ENCODE peak calls at places on chromosome 13, in ten cellular contexts. One of them, this sample, is unnamed.

GRCh38 chr13:82847595-82847994 is 1034.7 kb downstream of the SLITRK1 start:
- DNase-seq in adrenal gland: no peak
- DNase-seq in IMR-90: no peak
- DNase-seq in right lobe of liver: no peak
- DNase-seq in heart left ventricle: no peak
- DNase-seq in tibial nerve: no peak
- DNase-seq in A549: no peak
- DNase-seq in body of pancreas: no peak
- DNase-seq in breast epithelium: no peak
- DNase-seq in gastrocnemius medialis: no peak
- DNase-seq in this sample: no peak

GRCh38 chr13:46543307-46543706 is 9.7 kb upstream of the LRCH1 start:
- DNase-seq in adrenal gland: no peak
- DNase-seq in IMR-90: no peak
- DNase-seq in right lobe of liver: no peak
- DNase-seq in heart left ventricle: no peak
- DNase-seq in tibial nerve: no peak
- DNase-seq in A549: no peak
- DNase-seq in body of pancreas: no peak
- DNase-seq in breast epithelium: no peak
- DNase-seq in gastrocnemius medialis: no peak
- DNase-seq in this sample: no peak

GRCh38 chr13:49240017-49240416 is 7.7 kb upstream of the CDADC1 start:
- DNase-seq in adrenal gland: peak
- DNase-seq in IMR-90: peak
- DNase-seq in right lobe of liver: no peak
- DNase-seq in heart left ventricle: no peak
- DNase-seq in tibial nerve: no peak
- DNase-seq in A549: peak
- DNase-seq in body of pancreas: no peak
- DNase-seq in breast epithelium: no peak
- DNase-seq in gastrocnemius medialis: no peak
- DNase-seq in this sample: no peak

GRCh38 chr13:75465236-75465635 is 16.7 kb downstream of the TBC1D4 start:
- DNase-seq in adrenal gland: no peak
- DNase-seq in IMR-90: no peak
- DNase-seq in right lobe of liver: no peak
- DNase-seq in heart left ventricle: no peak
- DNase-seq in tibial nerve: no peak
- DNase-seq in A549: no peak
- DNase-seq in body of pancreas: no peak
- DNase-seq in breast epithelium: no peak
- DNase-seq in gastrocnemius medialis: no peak
- DNase-seq in this sample: no peak

GRCh38 chr13:36345438-36346221 is 564 bp downstream of the SPART start:
- DNase-seq in adrenal gland: peak
- DNase-seq in IMR-90: peak
- DNase-seq in right lobe of liver: peak
- DNase-seq in heart left ventricle: peak
- DNase-seq in tibial nerve: peak
- DNase-seq in A549: peak
- DNase-seq in body of pancreas: peak
- DNase-seq in breast epithelium: peak
- DNase-seq in gastrocnemius medialis: peak
- DNase-seq in this sample: peak

GRCh38 chr13:29654807-29655547 is 59.5 kb upstream of the SLC7A1 start:
- DNase-seq in adrenal gland: no peak
- DNase-seq in IMR-90: peak
- DNase-seq in right lobe of liver: no peak
- DNase-seq in heart left ventricle: no peak
- DNase-seq in tibial nerve: no peak
- DNase-seq in A549: no peak
- DNase-seq in body of pancreas: no peak
- DNase-seq in breast epithelium: no peak
- DNase-seq in gastrocnemius medialis: no peak
- DNase-seq in this sample: no peak

GRCh38 chr13:92671821-92672220 is 554.8 kb upstream of the GPC6 start:
- DNase-seq in adrenal gland: no peak
- DNase-seq in IMR-90: no peak
- DNase-seq in right lobe of liver: no peak
- DNase-seq in heart left ventricle: no peak
- DNase-seq in tibial nerve: no peak
- DNase-seq in A549: no peak
- DNase-seq in body of pancreas: no peak
- DNase-seq in breast epithelium: no peak
- DNase-seq in gastrocnemius medialis: no peak
- DNase-seq in this sample: no peak

GRCh38 chr13:31234729-31235128 is 35.0 kb downstream of the B3GLCT start:
- DNase-seq in adrenal gland: no peak
- DNase-seq in IMR-90: no peak
- DNase-seq in right lobe of liver: no peak
- DNase-seq in heart left ventricle: no peak
- DNase-seq in tibial nerve: no peak
- DNase-seq in A549: peak
- DNase-seq in body of pancreas: no peak
- DNase-seq in breast epithelium: no peak
- DNase-seq in gastrocnemius medialis: no peak
- DNase-seq in this sample: no peak

GRCh38 chr13:112838038-112838965 is 130.7 kb upstream of the MCF2L start:
- DNase-seq in adrenal gland: no peak
- DNase-seq in IMR-90: no peak
- DNase-seq in right lobe of liver: peak
- DNase-seq in heart left ventricle: no peak
- DNase-seq in tibial nerve: no peak
- DNase-seq in A549: no peak
- DNase-seq in body of pancreas: no peak
- DNase-seq in breast epithelium: no peak
- DNase-seq in gastrocnemius medialis: no peak
- DNase-seq in this sample: no peak

GRCh38 chr13:112840472-112841302 is 128.3 kb upstream of the MCF2L start:
- DNase-seq in adrenal gland: no peak
- DNase-seq in IMR-90: no peak
- DNase-seq in right lobe of liver: no peak
- DNase-seq in heart left ventricle: no peak
- DNase-seq in tibial nerve: no peak
- DNase-seq in A549: no peak
- DNase-seq in body of pancreas: no peak
- DNase-seq in breast epithelium: no peak
- DNase-seq in gastrocnemius medialis: no peak
- DNase-seq in this sample: no peak

GRCh38 chr13:112836940-112837339 is 132.1 kb upstream of the MCF2L start:
- DNase-seq in adrenal gland: no peak
- DNase-seq in IMR-90: no peak
- DNase-seq in right lobe of liver: no peak
- DNase-seq in heart left ventricle: no peak
- DNase-seq in tibial nerve: no peak
- DNase-seq in A549: no peak
- DNase-seq in body of pancreas: no peak
- DNase-seq in breast epithelium: no peak
- DNase-seq in gastrocnemius medialis: no peak
- DNase-seq in this sample: no peak

GRCh38 chr13:112837371-112838037 is 131.5 kb upstream of the MCF2L start:
- DNase-seq in adrenal gland: no peak
- DNase-seq in IMR-90: no peak
- DNase-seq in right lobe of liver: no peak
- DNase-seq in heart left ventricle: no peak
- DNase-seq in tibial nerve: no peak
- DNase-seq in A549: no peak
- DNase-seq in body of pancreas: no peak
- DNase-seq in breast epithelium: no peak
- DNase-seq in gastrocnemius medialis: no peak
- DNase-seq in this sample: no peak

DNA sequence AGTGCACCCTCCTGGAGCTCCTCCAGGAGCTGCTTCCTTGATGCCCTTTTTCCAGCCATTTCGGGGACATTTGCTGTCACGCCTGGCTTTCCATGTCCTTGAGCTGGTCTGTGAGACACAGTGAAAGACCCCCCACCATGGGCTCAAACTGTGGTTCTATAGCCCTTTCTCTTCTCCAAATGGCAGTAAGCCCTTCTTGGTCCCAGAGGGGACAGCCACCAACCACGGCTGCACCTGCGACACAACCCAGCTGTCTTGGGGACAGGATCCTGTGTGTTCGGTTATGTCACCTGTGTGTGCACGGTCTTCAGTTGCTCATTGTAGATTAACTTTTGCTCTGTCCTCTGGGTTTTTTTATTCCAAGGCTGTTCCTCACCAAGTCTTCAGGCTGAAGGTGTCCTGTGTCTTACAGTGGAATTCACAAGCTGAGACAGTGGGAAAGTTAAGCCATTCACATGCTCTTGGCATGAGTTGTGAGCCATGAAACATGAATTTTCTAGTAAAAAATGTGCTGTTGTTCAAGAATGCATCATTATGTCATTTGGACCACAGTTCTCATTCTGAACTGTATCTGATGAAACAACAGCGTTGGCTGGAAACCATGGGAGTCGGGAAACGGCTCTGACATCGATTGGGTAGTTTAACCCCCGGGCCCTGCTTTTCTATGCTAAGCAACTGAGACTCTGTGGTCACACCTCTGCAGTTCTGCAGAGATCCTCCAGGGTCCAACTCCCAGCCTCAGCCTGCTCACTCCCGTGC is 129.5 kb upstream of the MCF2L start:
- DNase-seq in adrenal gland: no peak
- DNase-seq in IMR-90: peak
- DNase-seq in right lobe of liver: no peak
- DNase-seq in heart left ventricle: no peak
- DNase-seq in tibial nerve: no peak
- DNase-seq in A549: no peak
- DNase-seq in body of pancreas: no peak
- DNase-seq in breast epithelium: no peak
- DNase-seq in gastrocnemius medialis: no peak
- DNase-seq in this sample: peak
- TF ChIP-seq CTCF in adrenal gland: no peak
- TF ChIP-seq CTCF in IMR-90: no peak
- TF ChIP-seq CTCF in right lobe of liver: no peak
- TF ChIP-seq CTCF in heart left ventricle: no peak
- TF ChIP-seq CTCF in tibial nerve: no peak
- TF ChIP-seq CTCF in A549: no peak
- TF ChIP-seq CTCF in body of pancreas: no peak
- TF ChIP-seq CTCF in breast epithelium: no peak
- TF ChIP-seq CTCF in gastrocnemius medialis: no peak
- TF ChIP-seq CTCF in this sample: no peak

GRCh38 chr13:108214511-108215383 is 589 bp downstream of the LIG4 start:
- DNase-seq in adrenal gland: peak
- DNase-seq in IMR-90: no peak
- DNase-seq in right lobe of liver: peak
- DNase-seq in heart left ventricle: peak
- DNase-seq in tibial nerve: no peak
- DNase-seq in A549: no peak
- DNase-seq in body of pancreas: peak
- DNase-seq in breast epithelium: no peak
- DNase-seq in gastrocnemius medialis: no peak
- DNase-seq in this sample: no peak

GRCh38 chr13:108213946-108214345 is 1.4 kb downstream of the LIG4 start:
- DNase-seq in adrenal gland: no peak
- DNase-seq in IMR-90: peak
- DNase-seq in right lobe of liver: no peak
- DNase-seq in heart left ventricle: no peak
- DNase-seq in tibial nerve: no peak
- DNase-seq in A549: no peak
- DNase-seq in body of pancreas: no peak
- DNase-seq in breast epithelium: no peak
- DNase-seq in gastrocnemius medialis: no peak
- DNase-seq in this sample: no peak

GRCh38 chr13:108220042-108220441 is 1.9 kb downstream of the ABHD13 start:
- DNase-seq in adrenal gland: no peak
- DNase-seq in IMR-90: no peak
- DNase-seq in right lobe of liver: no peak
- DNase-seq in heart left ventricle: no peak
- DNase-seq in tibial nerve: no peak
- DNase-seq in A549: no peak
- DNase-seq in body of pancreas: peak
- DNase-seq in breast epithelium: no peak
- DNase-seq in gastrocnemius medialis: no peak
- DNase-seq in this sample: no peak

GRCh38 chr13:108215428-108215827 is at the start of gene LIG4:
- DNase-seq in adrenal gland: peak
- DNase-seq in IMR-90: peak
- DNase-seq in right lobe of liver: peak
- DNase-seq in heart left ventricle: peak
- DNase-seq in tibial nerve: peak
- DNase-seq in A549: peak
- DNase-seq in body of pancreas: peak
- DNase-seq in breast epithelium: peak
- DNase-seq in gastrocnemius medialis: peak
- DNase-seq in this sample: peak

GRCh38 chr13:108218044-108218974 is at the start of gene ABHD13:
- DNase-seq in adrenal gland: peak
- DNase-seq in IMR-90: peak
- DNase-seq in right lobe of liver: peak
- DNase-seq in heart left ventricle: peak
- DNase-seq in tibial nerve: peak
- DNase-seq in A549: peak
- DNase-seq in body of pancreas: peak
- DNase-seq in breast epithelium: peak
- DNase-seq in gastrocnemius medialis: peak
- DNase-seq in this sample: peak
- TF ChIP-seq POLR2A in adrenal gland: peak
- TF ChIP-seq POLR2A in IMR-90: peak
- TF ChIP-seq POLR2A in right lobe of liver: peak
- TF ChIP-seq POLR2A in heart left ventricle: no peak
- TF ChIP-seq POLR2A in tibial nerve: peak
- TF ChIP-seq POLR2A in A549: peak
- TF ChIP-seq POLR2A in body of pancreas: peak
- TF ChIP-seq POLR2A in breast epithelium: no peak
- TF ChIP-seq POLR2A in gastrocnemius medialis: peak
- TF ChIP-seq POLR2A in this sample: no peak

GRCh38 chr13:71339010-71339409 is 528.0 kb downstream of the DACH1 start:
- DNase-seq in adrenal gland: no peak
- DNase-seq in IMR-90: no peak
- DNase-seq in right lobe of liver: no peak
- DNase-seq in heart left ventricle: no peak
- DNase-seq in tibial nerve: no peak
- DNase-seq in A549: no peak
- DNase-seq in body of pancreas: no peak
- DNase-seq in breast epithelium: no peak
- DNase-seq in gastrocnemius medialis: no peak
- DNase-seq in this sample: no peak

DNA sequence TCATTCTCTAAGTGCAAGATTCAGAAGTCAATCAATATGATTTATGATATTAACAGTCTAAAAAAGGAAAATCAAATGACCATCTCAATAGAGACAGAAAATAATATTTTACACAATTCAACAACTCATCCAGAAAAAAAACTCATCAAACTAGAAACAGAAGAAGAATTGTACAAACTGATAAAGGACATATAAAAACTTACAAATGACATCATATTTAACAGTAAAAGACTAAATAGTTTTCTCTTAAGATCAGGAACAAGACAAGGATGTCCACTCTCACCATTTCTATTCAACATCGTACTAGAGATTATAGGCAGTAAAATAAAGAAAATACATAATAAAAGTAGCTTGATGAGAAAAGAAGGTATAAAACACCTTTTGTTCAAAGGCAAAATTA is 527.3 kb downstream of the DACH1 start:
- DNase-seq in adrenal gland: no peak
- DNase-seq in IMR-90: no peak
- DNase-seq in right lobe of liver: no peak
- DNase-seq in heart left ventricle: no peak
- DNase-seq in tibial nerve: no peak
- DNase-seq in A549: no peak
- DNase-seq in body of pancreas: no peak
- DNase-seq in breast epithelium: no peak
- DNase-seq in gastrocnemius medialis: no peak
- DNase-seq in this sample: no peak
- TF ChIP-seq CTCF in adrenal gland: no peak
- TF ChIP-seq CTCF in IMR-90: no peak
- TF ChIP-seq CTCF in right lobe of liver: no peak
- TF ChIP-seq CTCF in heart left ventricle: no peak
- TF ChIP-seq CTCF in tibial nerve: no peak
- TF ChIP-seq CTCF in A549: no peak
- TF ChIP-seq CTCF in body of pancreas: no peak
- TF ChIP-seq CTCF in breast epithelium: no peak
- TF ChIP-seq CTCF in gastrocnemius medialis: no peak
- TF ChIP-seq CTCF in this sample: no peak

GRCh38 chr13:40789275-40790231 is at the start of gene SLC25A15:
- DNase-seq in adrenal gland: peak
- DNase-seq in IMR-90: peak
- DNase-seq in right lobe of liver: peak
- DNase-seq in heart left ventricle: peak
- DNase-seq in tibial nerve: peak
- DNase-seq in A549: peak
- DNase-seq in body of pancreas: peak
- DNase-seq in breast epithelium: peak
- DNase-seq in gastrocnemius medialis: peak
- DNase-seq in this sample: peak
- TF ChIP-seq POLR2A in adrenal gland: peak
- TF ChIP-seq POLR2A in IMR-90: peak
- TF ChIP-seq POLR2A in right lobe of liver: peak
- TF ChIP-seq POLR2A in heart left ventricle: no peak
- TF ChIP-seq POLR2A in tibial nerve: peak
- TF ChIP-seq POLR2A in A549: peak
- TF ChIP-seq POLR2A in body of pancreas: peak
- TF ChIP-seq POLR2A in breast epithelium: no peak
- TF ChIP-seq POLR2A in gastrocnemius medialis: peak
- TF ChIP-seq POLR2A in this sample: no peak

This sample was measured in lower leg skin.